ENCODE peak calls at places on chromosomes 3 and 15, in four cellular contexts. One of them, this sample, is unnamed.

GRCh38 chr15:44537728-44538240 is 837 bp downstream of the EIF3J start:
- DNase-seq in fibroblast of lung: peak
- DNase-seq in lower lobe of right lung: no peak
- DNase-seq in pancreas: no peak
- DNase-seq in this sample: no peak

GRCh38 chr15:85408270-85408746 is 27.9 kb downstream of the AKAP13 start:
- DNase-seq in fibroblast of lung: no peak
- DNase-seq in lower lobe of right lung: no peak
- DNase-seq in pancreas: no peak
- DNase-seq in this sample: no peak

GRCh38 chr15:52095597-52096262 is 16.8 kb downstream of the BCL2L10 start:
- DNase-seq in fibroblast of lung: peak
- DNase-seq in lower lobe of right lung: no peak
- DNase-seq in pancreas: no peak
- DNase-seq in this sample: no peak

GRCh38 chr15:68644088-68644904 is 65.5 kb downstream of the CORO2B start:
- DNase-seq in fibroblast of lung: peak
- DNase-seq in lower lobe of right lung: no peak
- DNase-seq in pancreas: no peak
- DNase-seq in this sample: no peak

GRCh38 chr3:37703633-37704032 is 158.0 kb upstream of the CTDSPL start:
- DNase-seq in fibroblast of lung: peak
- DNase-seq in lower lobe of right lung: no peak
- DNase-seq in pancreas: no peak
- DNase-seq in this sample: no peak

GRCh38 chr15:80317389-80318169 is 65.6 kb upstream of the CTXND1 start:
- DNase-seq in fibroblast of lung: peak
- DNase-seq in lower lobe of right lung: no peak
- DNase-seq in pancreas: no peak
- DNase-seq in this sample: no peak

GRCh38 chr3:115254492-115255196 is 107.6 kb upstream of the ZBTB20 start:
- DNase-seq in fibroblast of lung: no peak
- DNase-seq in lower lobe of right lung: no peak
- DNase-seq in pancreas: no peak
- DNase-seq in this sample: peak

GRCh38 chr15:78840661-78841060 is 29.4 kb upstream of the ADAMTS7 start:
- DNase-seq in fibroblast of lung: peak
- DNase-seq in lower lobe of right lung: peak
- DNase-seq in pancreas: no peak
- DNase-seq in this sample: peak

GRCh38 chr15:41772720-41773331 is 1.5 kb upstream of the MAPKBP1 start:
- DNase-seq in fibroblast of lung: peak
- DNase-seq in lower lobe of right lung: no peak
- DNase-seq in pancreas: no peak
- DNase-seq in this sample: no peak

GRCh38 chr3:58009026-58009748 is 965 bp downstream of the FLNB start:
- DNase-seq in fibroblast of lung: no peak
- DNase-seq in lower lobe of right lung: peak
- DNase-seq in pancreas: peak
- DNase-seq in this sample: peak

GRCh38 chr3:49173116-49173791 is 1.9 kb downstream of the KLHDC8B start:
- DNase-seq in fibroblast of lung: peak
- DNase-seq in lower lobe of right lung: no peak
- DNase-seq in pancreas: no peak
- DNase-seq in this sample: no peak

GRCh38 chr15:40367673-40368611 is 9.9 kb downstream of the DISP2 start:
- DNase-seq in fibroblast of lung: peak
- DNase-seq in lower lobe of right lung: peak
- DNase-seq in pancreas: peak
- DNase-seq in this sample: peak

GRCh38 chr3:11624161-11624560 is 19.6 kb downstream of the VGLL4 start:
- DNase-seq in fibroblast of lung: no peak
- DNase-seq in lower lobe of right lung: no peak
- DNase-seq in pancreas: no peak
- DNase-seq in this sample: no peak

GRCh38 chr3:52299815-52300611 is 12.4 kb downstream of the GLYCTK start:
- DNase-seq in fibroblast of lung: peak
- DNase-seq in lower lobe of right lung: peak
- DNase-seq in pancreas: peak
- DNase-seq in this sample: no peak

GRCh38 chr3:127442551-127442950 is 148.0 kb downstream of the TPRA1 start:
- DNase-seq in fibroblast of lung: no peak
- DNase-seq in lower lobe of right lung: peak
- DNase-seq in pancreas: no peak
- DNase-seq in this sample: peak

GRCh38 chr3:127390365-127391025 is 102.6 kb upstream of the PRR20G start:
- DNase-seq in fibroblast of lung: no peak
- DNase-seq in lower lobe of right lung: no peak
- DNase-seq in pancreas: no peak
- DNase-seq in this sample: peak

GRCh38 chr15:90064931-90065681 is 37.2 kb downstream of the IDH2 start:
- DNase-seq in fibroblast of lung: no peak
- DNase-seq in lower lobe of right lung: peak
- DNase-seq in pancreas: peak
- DNase-seq in this sample: peak

GRCh38 chr15:58909616-58910015 is 23.9 kb downstream of the SLTM start:
- DNase-seq in fibroblast of lung: peak
- DNase-seq in lower lobe of right lung: no peak
- DNase-seq in pancreas: no peak
- DNase-seq in this sample: no peak

GRCh38 chr15:31266712-31267111 is 59.9 kb upstream of the KLF13 start:
- DNase-seq in fibroblast of lung: no peak
- DNase-seq in lower lobe of right lung: no peak
- DNase-seq in pancreas: no peak
- DNase-seq in this sample: peak

GRCh38 chr3:15768421-15769255 is 29.1 kb downstream of the ANKRD28 start:
- DNase-seq in fibroblast of lung: peak
- DNase-seq in lower lobe of right lung: peak
- DNase-seq in pancreas: peak
- DNase-seq in this sample: no peak

GRCh38 chr3:60414047-60414446 is 837.2 kb downstream of the FHIT start:
- DNase-seq in fibroblast of lung: no peak
- DNase-seq in lower lobe of right lung: no peak
- DNase-seq in pancreas: no peak
- DNase-seq in this sample: no peak

GRCh38 chr3:176663819-176664218 is 533.5 kb downstream of the TBL1XR1 start:
- DNase-seq in fibroblast of lung: peak
- DNase-seq in lower lobe of right lung: no peak
- DNase-seq in pancreas: no peak
- DNase-seq in this sample: no peak

GRCh38 chr3:141686477-141687280 is 51.4 kb upstream of the RNF7 start:
- DNase-seq in fibroblast of lung: peak
- DNase-seq in lower lobe of right lung: peak
- DNase-seq in pancreas: no peak
- DNase-seq in this sample: peak

GRCh38 chr15:35293353-35294130 is 208.4 kb upstream of the NANOGP8 start:
- DNase-seq in fibroblast of lung: peak
- DNase-seq in lower lobe of right lung: no peak
- DNase-seq in pancreas: no peak
- DNase-seq in this sample: no peak

GRCh38 chr3:23671901-23672589 is 133.7 kb upstream of the UBE2E1 start:
- DNase-seq in fibroblast of lung: peak
- DNase-seq in lower lobe of right lung: peak
- DNase-seq in pancreas: no peak
- DNase-seq in this sample: no peak

GRCh38 chr3:71219744-71220638 is 363.5 kb downstream of the FOXP1 start:
- DNase-seq in fibroblast of lung: no peak
- DNase-seq in lower lobe of right lung: no peak
- DNase-seq in pancreas: no peak
- DNase-seq in this sample: no peak

GRCh38 chr15:63323798-63324651 is 46.6 kb downstream of the APH1B start:
- DNase-seq in fibroblast of lung: peak
- DNase-seq in lower lobe of right lung: no peak
- DNase-seq in pancreas: no peak
- DNase-seq in this sample: no peak

GRCh38 chr15:25683911-25684310 is 179.2 kb downstream of the ATP10A start:
- DNase-seq in fibroblast of lung: no peak
- DNase-seq in lower lobe of right lung: no peak
- DNase-seq in pancreas: no peak
- DNase-seq in this sample: no peak

GRCh38 chr3:190562866-190563525 is 49.1 kb downstream of the IL1RAP start:
- DNase-seq in fibroblast of lung: peak
- DNase-seq in lower lobe of right lung: no peak
- DNase-seq in pancreas: no peak
- DNase-seq in this sample: no peak

GRCh38 chr3:2851356-2851755 is 258.8 kb downstream of the IL5RA start:
- DNase-seq in fibroblast of lung: no peak
- DNase-seq in lower lobe of right lung: no peak
- DNase-seq in pancreas: no peak
- DNase-seq in this sample: no peak

GRCh38 chr3:14301558-14301957 is 100.8 kb upstream of the SLC6A6 start:
- DNase-seq in fibroblast of lung: no peak
- DNase-seq in lower lobe of right lung: peak
- DNase-seq in pancreas: no peak
- DNase-seq in this sample: no peak